ENCODE peak calls at places on chromosomes 12 and 14, in eight cellular contexts. I is Peyer's patch, S is heart left ventricle, O is stomach, P is NB4, Q is esophagus squamous epithelium, K is body of pancreas, Y is right lobe of liver. N is an unnamed sample.
A peak's percentile ranks its signal among the peaks of the same experiment; 100 is the strongest.

GRCh38 chr14:23640524-23641141 is 4.5 kb downstream of the DHRS2 start:
- DNase-seq in I (no peak), S (peak; percentile 27), O (no peak), P (no peak), Q (no peak), K (peak; percentile 27), Y (no peak), N (peak; percentile 25)

GRCh38 chr14:103121161-103121845 is 2.0 kb upstream of the TNFAIP2 start:
- DNase-seq in I (no peak), S (peak; percentile 75), O (no peak), P (peak; percentile 92), Q (no peak), K (no peak), Y (peak; percentile 76), N (no peak)

GRCh38 chr12:71763682-71764379 is 9.2 kb downstream of the RAB21 start:
- DNase-seq in I (no peak), S (no peak), O (no peak), P (no peak), Q (no peak), K (no peak), Y (no peak), N (no peak)

GRCh38 chr12:75814856-75815754 is 216.5 kb downstream of the PHLDA1 start:
- DNase-seq in I (no peak), S (peak; percentile 46), O (no peak), P (peak; percentile 23), Q (no peak), K (peak; percentile 26), Y (no peak), N (peak; percentile 35)

GRCh38 chr12:119020377-119021360 is 39.3 kb downstream of the SRRM4 start:
- DNase-seq in I (no peak), S (peak; percentile 10), O (peak; percentile 46), P (peak; percentile 62), Q (no peak), K (peak; percentile 19), Y (no peak), N (peak; percentile 38)

GRCh38 chr12:78559441-78559840 is 305.1 kb upstream of the SYT1 start:
- DNase-seq in I (no peak), S (no peak), O (no peak), P (no peak), Q (no peak), K (no peak), Y (no peak), N (no peak)

GRCh38 chr12:6277982-6278438 is 32.5 kb upstream of the PLEKHG6 start:
- DNase-seq in I (no peak), S (no peak), O (peak; percentile 68), P (no peak), Q (no peak), K (peak; percentile 77), Y (peak; percentile 75), N (no peak)

GRCh38 chr14:77053046-77053841 is 24.7 kb upstream of the IRF2BPL start:
- DNase-seq in I (peak; percentile 80), S (peak; percentile 77), O (peak; percentile 64), P (peak; percentile 92), Q (no peak), K (peak; percentile 64), Y (peak; percentile 76), N (no peak)

GRCh38 chr12:124174406-124174805 is 120.5 kb upstream of the RFLNA start:
- DNase-seq in I (no peak), S (no peak), O (no peak), P (no peak), Q (no peak), K (no peak), Y (no peak), N (peak; percentile 45)

GRCh38 chr12:57491393-57492280 is 3.8 kb downstream of the MARS1 start:
- DNase-seq in I (no peak), S (no peak), O (no peak), P (peak; percentile 27), Q (no peak), K (no peak), Y (no peak), N (no peak)
- TF ChIP-seq POLR2A in I (no peak), S (no peak), O (no peak), P (no peak), Q (no peak), K (no peak), Y (no peak), N (no peak)

GRCh38 chr12:121805800-121806555 is 2.2 kb downstream of the SETD1B start:
- DNase-seq in I (peak; percentile 55), S (no peak), O (no peak), P (peak; percentile 32), Q (no peak), K (no peak), Y (peak; percentile 64), N (no peak)

GRCh38 chr12:121805171-121805687 is 1.4 kb downstream of the SETD1B start:
- DNase-seq in I (peak; percentile 58), S (no peak), O (no peak), P (peak; percentile 60), Q (no peak), K (no peak), Y (peak; percentile 53), N (peak; percentile 28)

GRCh38 chr12:121803861-121804416 is at the start of gene SETD1B:
- DNase-seq in I (peak; percentile 74), S (peak; percentile 80), O (peak; percentile 64), P (peak; percentile 91), Q (no peak), K (peak; percentile 73), Y (peak; percentile 74), N (peak; percentile 49)

GRCh38 chr12:121802843-121803698 is 738 bp upstream of the SETD1B start:
- DNase-seq in I (peak; percentile 94), S (peak; percentile 90), O (peak; percentile 90), P (peak; percentile 99), Q (peak; percentile 59), K (peak; percentile 87), Y (peak; percentile 93), N (peak; percentile 98)

GRCh38 chr12:121804417-121805111 is 755 bp downstream of the SETD1B start:
- DNase-seq in I (peak; percentile 73), S (peak; percentile 50), O (no peak), P (peak; percentile 87), Q (no peak), K (peak; percentile 34), Y (peak; percentile 72), N (peak; percentile 40)
- TF ChIP-seq POLR2A in I (no peak), S (no peak), O (no peak), P (no peak), Q (no peak), K (no peak), Y (peak; percentile 34), N (no peak)

DNA sequence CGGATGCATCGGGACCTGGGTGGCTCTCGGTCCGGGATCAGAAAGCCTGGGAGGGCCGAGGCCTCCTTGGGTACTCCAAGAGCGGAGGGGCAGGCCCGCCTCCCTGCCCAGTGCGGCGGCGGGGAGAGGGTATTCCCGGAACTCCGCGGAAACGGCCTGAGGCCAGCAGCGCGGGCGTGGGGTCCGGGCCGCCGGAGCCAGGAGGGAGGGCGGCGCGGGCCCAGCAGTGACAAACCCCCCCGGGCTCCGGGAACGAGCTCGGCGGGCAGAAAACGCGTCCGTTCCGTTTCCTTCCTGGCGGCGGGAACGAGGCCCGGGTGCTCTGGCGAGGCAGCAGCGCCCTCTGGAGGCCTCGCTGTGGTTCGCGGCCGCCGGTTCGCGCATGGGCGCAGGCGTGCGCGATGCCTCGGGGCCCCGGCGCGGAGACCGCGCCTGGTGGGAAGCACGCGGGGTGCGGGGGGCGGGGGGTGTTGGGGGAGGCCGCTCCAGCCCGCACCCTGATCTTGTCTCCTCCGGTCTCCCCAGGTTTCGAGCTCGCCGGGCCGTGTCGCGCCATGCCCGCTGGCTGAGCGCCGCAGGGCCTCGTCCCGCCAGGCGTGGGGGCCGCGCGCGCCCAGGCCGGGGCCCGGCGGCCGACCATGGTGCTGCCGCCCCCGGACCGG is 1.9 kb downstream of the TMEM121 start:
- DNase-seq in I (peak; percentile 83), S (peak; percentile 82), O (peak; percentile 83), P (peak; percentile 73), Q (no peak), K (peak; percentile 82), Y (peak; percentile 78), N (peak; percentile 99)
- TF ChIP-seq POLR2A in I (no peak), S (no peak), O (no peak), P (peak; percentile 22), Q (no peak), K (no peak), Y (peak; percentile 43), N (peak; percentile 34)

GRCh38 chr12:132828706-132829534 is at the start of gene GOLGA3:
- DNase-seq in I (peak; percentile 97), S (peak; percentile 94), O (peak; percentile 96), P (peak; percentile 97), Q (peak; percentile 61), K (peak; percentile 93), Y (peak; percentile 96), N (peak; percentile 97)
- TF ChIP-seq POLR2A in I (peak; percentile 57), S (no peak), O (no peak), P (peak; percentile 63), Q (peak; percentile 81), K (peak; percentile 35), Y (peak; percentile 43), N (peak; percentile 48)

GRCh38 chr12:109097435-109098141 is at the start of gene UNG:
- DNase-seq in I (peak; percentile 99), S (peak; percentile 98), O (peak; percentile 98), P (peak; percentile 98), Q (peak; percentile 78), K (peak; percentile 97), Y (peak; percentile 99), N (peak; percentile 94)
- TF ChIP-seq POLR2A in I (no peak), S (no peak), O (no peak), P (peak; percentile 83), Q (no peak), K (no peak), Y (no peak), N (no peak)